ENCODE peak calls at places on chromosome 12, in ten cellular contexts. One of them, this sample, is unnamed.

GRCh38 chr12:116495260-116495659 is 63.9 kb upstream of the MAP1LC3B2 start:
- DNase-seq in nephron progenitor cell: no peak
- DNase-seq in lower leg skin: no peak
- DNase-seq in heart right ventricle: no peak
- DNase-seq in upper lobe of right lung: no peak
- DNase-seq in CD8-positive, alpha-beta T cell: no peak
- DNase-seq in progenitor cell of endocrine pancreas: no peak
- DNase-seq in PC-9: peak
- DNase-seq in lower lobe of right lung: no peak
- DNase-seq in mesothelial cell of epicardium: no peak
- DNase-seq in this sample: no peak

GRCh38 chr12:24424889-24425600 is 475.6 kb upstream of the SOX5 start:
- DNase-seq in upper lobe of right lung: no peak
- DNase-seq in lower lobe of right lung: no peak
- DNase-seq in mesothelial cell of epicardium: no peak
- DNase-seq in lower leg skin: no peak
- DNase-seq in heart right ventricle: no peak
- DNase-seq in PC-9: no peak
- DNase-seq in progenitor cell of endocrine pancreas: no peak
- DNase-seq in CD8-positive, alpha-beta T cell: no peak
- DNase-seq in nephron progenitor cell: no peak
- DNase-seq in this sample: no peak

GRCh38 chr12:44459569-44459968 is 416.5 kb downstream of the NELL2 start:
- DNase-seq in progenitor cell of endocrine pancreas: no peak
- DNase-seq in CD8-positive, alpha-beta T cell: no peak
- DNase-seq in lower lobe of right lung: no peak
- DNase-seq in nephron progenitor cell: no peak
- DNase-seq in PC-9: no peak
- DNase-seq in lower leg skin: no peak
- DNase-seq in mesothelial cell of epicardium: no peak
- DNase-seq in heart right ventricle: no peak
- DNase-seq in upper lobe of right lung: no peak
- DNase-seq in this sample: no peak

GRCh38 chr12:111482464-111482863 is 76.7 kb downstream of the SH2B3 start:
- DNase-seq in heart right ventricle: no peak
- DNase-seq in mesothelial cell of epicardium: no peak
- DNase-seq in PC-9: no peak
- DNase-seq in CD8-positive, alpha-beta T cell: no peak
- DNase-seq in nephron progenitor cell: no peak
- DNase-seq in progenitor cell of endocrine pancreas: no peak
- DNase-seq in lower leg skin: no peak
- DNase-seq in upper lobe of right lung: no peak
- DNase-seq in lower lobe of right lung: no peak
- DNase-seq in this sample: no peak

GRCh38 chr12:98532687-98533304 is 17.4 kb downstream of the TMPO start:
- DNase-seq in CD8-positive, alpha-beta T cell: no peak
- DNase-seq in progenitor cell of endocrine pancreas: no peak
- DNase-seq in upper lobe of right lung: no peak
- DNase-seq in lower leg skin: no peak
- DNase-seq in nephron progenitor cell: no peak
- DNase-seq in PC-9: peak
- DNase-seq in lower lobe of right lung: no peak
- DNase-seq in heart right ventricle: no peak
- DNase-seq in mesothelial cell of epicardium: no peak
- DNase-seq in this sample: no peak

GRCh38 chr12:57727758-57728395 is 10.7 kb downstream of the AGAP2 start:
- DNase-seq in lower leg skin: no peak
- DNase-seq in upper lobe of right lung: no peak
- DNase-seq in nephron progenitor cell: peak
- DNase-seq in CD8-positive, alpha-beta T cell: no peak
- DNase-seq in mesothelial cell of epicardium: no peak
- DNase-seq in heart right ventricle: no peak
- DNase-seq in lower lobe of right lung: no peak
- DNase-seq in progenitor cell of endocrine pancreas: peak
- DNase-seq in PC-9: no peak
- DNase-seq in this sample: no peak

GRCh38 chr12:6141048-6141447 is 16.6 kb upstream of the VWF start:
- DNase-seq in PC-9: no peak
- DNase-seq in heart right ventricle: peak
- DNase-seq in upper lobe of right lung: peak
- DNase-seq in mesothelial cell of epicardium: no peak
- DNase-seq in nephron progenitor cell: no peak
- DNase-seq in lower lobe of right lung: no peak
- DNase-seq in CD8-positive, alpha-beta T cell: peak
- DNase-seq in lower leg skin: peak
- DNase-seq in progenitor cell of endocrine pancreas: no peak
- DNase-seq in this sample: no peak

GRCh38 chr12:96201272-96202227 is 7.4 kb downstream of the ELK3 start:
- DNase-seq in mesothelial cell of epicardium: no peak
- DNase-seq in lower lobe of right lung: no peak
- DNase-seq in lower leg skin: no peak
- DNase-seq in heart right ventricle: no peak
- DNase-seq in upper lobe of right lung: no peak
- DNase-seq in PC-9: no peak
- DNase-seq in CD8-positive, alpha-beta T cell: no peak
- DNase-seq in progenitor cell of endocrine pancreas: no peak
- DNase-seq in nephron progenitor cell: no peak
- DNase-seq in this sample: no peak

GRCh38 chr12:16282978-16283377 is 5.5 kb upstream of the SLC15A5 start:
- DNase-seq in lower leg skin: no peak
- DNase-seq in CD8-positive, alpha-beta T cell: no peak
- DNase-seq in mesothelial cell of epicardium: no peak
- DNase-seq in upper lobe of right lung: no peak
- DNase-seq in progenitor cell of endocrine pancreas: no peak
- DNase-seq in PC-9: no peak
- DNase-seq in heart right ventricle: no peak
- DNase-seq in nephron progenitor cell: no peak
- DNase-seq in lower lobe of right lung: no peak
- DNase-seq in this sample: no peak

GRCh38 chr12:112170376-112170775 is 45.0 kb downstream of the TRAFD1 start:
- DNase-seq in nephron progenitor cell: peak
- DNase-seq in progenitor cell of endocrine pancreas: no peak
- DNase-seq in PC-9: peak
- DNase-seq in mesothelial cell of epicardium: no peak
- DNase-seq in CD8-positive, alpha-beta T cell: peak
- DNase-seq in lower lobe of right lung: no peak
- DNase-seq in heart right ventricle: no peak
- DNase-seq in lower leg skin: no peak
- DNase-seq in upper lobe of right lung: no peak
- DNase-seq in this sample: no peak

GRCh38 chr12:92943482-92944250 is 14.6 kb upstream of the EEA1 start:
- DNase-seq in nephron progenitor cell: no peak
- DNase-seq in PC-9: no peak
- DNase-seq in progenitor cell of endocrine pancreas: no peak
- DNase-seq in lower leg skin: no peak
- DNase-seq in upper lobe of right lung: no peak
- DNase-seq in mesothelial cell of epicardium: no peak
- DNase-seq in lower lobe of right lung: no peak
- DNase-seq in CD8-positive, alpha-beta T cell: no peak
- DNase-seq in heart right ventricle: no peak
- DNase-seq in this sample: no peak

GRCh38 chr12:26274441-26275312 is 79.3 kb downstream of the SSPN start:
- DNase-seq in progenitor cell of endocrine pancreas: no peak
- DNase-seq in nephron progenitor cell: no peak
- DNase-seq in lower lobe of right lung: peak
- DNase-seq in upper lobe of right lung: peak
- DNase-seq in CD8-positive, alpha-beta T cell: no peak
- DNase-seq in lower leg skin: peak
- DNase-seq in mesothelial cell of epicardium: no peak
- DNase-seq in heart right ventricle: peak
- DNase-seq in PC-9: peak
- DNase-seq in this sample: peak

DNA sequence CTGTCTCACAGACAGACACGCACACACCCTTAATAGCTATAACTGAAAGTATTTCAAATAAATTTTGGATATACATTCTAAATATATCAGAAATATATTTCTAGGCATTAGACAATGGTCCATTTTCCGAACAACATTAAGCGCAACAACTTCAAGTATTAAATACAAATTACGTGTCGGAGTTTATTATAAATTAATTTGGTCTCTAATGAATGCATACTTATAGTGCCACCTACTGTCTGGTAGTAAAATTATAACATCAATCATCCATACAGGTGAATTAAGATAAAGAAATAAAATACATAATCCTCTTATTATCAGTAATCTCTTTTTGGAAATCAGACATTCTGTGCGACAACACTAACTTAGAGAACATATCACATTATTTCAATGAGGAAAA is 27.2 kb upstream of the CMAS start:
- DNase-seq in lower leg skin: no peak
- DNase-seq in mesothelial cell of epicardium: no peak
- DNase-seq in lower lobe of right lung: no peak
- DNase-seq in nephron progenitor cell: no peak
- DNase-seq in CD8-positive, alpha-beta T cell: no peak
- DNase-seq in PC-9: no peak
- DNase-seq in heart right ventricle: no peak
- DNase-seq in upper lobe of right lung: no peak
- DNase-seq in progenitor cell of endocrine pancreas: no peak
- DNase-seq in this sample: no peak
- TF ChIP-seq CTCF in lower leg skin: no peak
- TF ChIP-seq CTCF in mesothelial cell of epicardium: peak
- TF ChIP-seq CTCF in lower lobe of right lung: peak
- TF ChIP-seq CTCF in nephron progenitor cell: no peak
- TF ChIP-seq CTCF in CD8-positive, alpha-beta T cell: peak
- TF ChIP-seq CTCF in PC-9: peak
- TF ChIP-seq CTCF in heart right ventricle: peak
- TF ChIP-seq CTCF in upper lobe of right lung: peak
- TF ChIP-seq CTCF in progenitor cell of endocrine pancreas: peak
- TF ChIP-seq CTCF in this sample: no peak

DNA sequence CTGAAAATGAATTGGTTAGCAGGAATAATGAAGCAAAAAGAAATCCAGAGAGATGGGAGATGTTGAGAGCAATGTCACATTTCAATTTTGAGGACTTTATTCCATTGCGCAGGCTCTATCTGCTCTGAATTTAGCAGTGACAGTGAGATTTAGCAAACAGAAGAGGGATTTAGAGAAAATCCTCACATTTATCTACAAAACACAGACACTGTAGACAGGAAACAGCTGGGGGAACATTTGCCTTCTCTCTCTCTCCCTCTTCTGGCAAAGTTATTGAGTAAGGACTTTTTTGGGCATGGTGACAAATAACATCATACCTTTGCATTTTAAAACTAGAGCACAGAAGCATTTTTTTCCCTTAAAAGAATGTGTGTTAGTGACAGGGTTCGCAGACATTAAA is at the start of gene IGF1:
- DNase-seq in lower leg skin: no peak
- DNase-seq in upper lobe of right lung: no peak
- DNase-seq in CD8-positive, alpha-beta T cell: no peak
- DNase-seq in heart right ventricle: no peak
- DNase-seq in lower lobe of right lung: no peak
- DNase-seq in PC-9: no peak
- DNase-seq in mesothelial cell of epicardium: no peak
- DNase-seq in progenitor cell of endocrine pancreas: no peak
- DNase-seq in nephron progenitor cell: no peak
- DNase-seq in this sample: no peak
- TF ChIP-seq CTCF in lower leg skin: no peak
- TF ChIP-seq CTCF in upper lobe of right lung: peak
- TF ChIP-seq CTCF in CD8-positive, alpha-beta T cell: no peak
- TF ChIP-seq CTCF in heart right ventricle: peak
- TF ChIP-seq CTCF in lower lobe of right lung: no peak
- TF ChIP-seq CTCF in PC-9: no peak
- TF ChIP-seq CTCF in mesothelial cell of epicardium: no peak
- TF ChIP-seq CTCF in progenitor cell of endocrine pancreas: no peak
- TF ChIP-seq CTCF in nephron progenitor cell: no peak
- TF ChIP-seq CTCF in this sample: no peak

GRCh38 chr12:101703487-101703886 is 6.0 kb downstream of the CHPT1 start:
- DNase-seq in mesothelial cell of epicardium: no peak
- DNase-seq in progenitor cell of endocrine pancreas: no peak
- DNase-seq in lower lobe of right lung: no peak
- DNase-seq in nephron progenitor cell: no peak
- DNase-seq in heart right ventricle: no peak
- DNase-seq in CD8-positive, alpha-beta T cell: no peak
- DNase-seq in PC-9: no peak
- DNase-seq in upper lobe of right lung: no peak
- DNase-seq in lower leg skin: no peak
- DNase-seq in this sample: no peak
- TF ChIP-seq CTCF in mesothelial cell of epicardium: no peak
- TF ChIP-seq CTCF in progenitor cell of endocrine pancreas: no peak
- TF ChIP-seq CTCF in lower lobe of right lung: no peak
- TF ChIP-seq CTCF in nephron progenitor cell: no peak
- TF ChIP-seq CTCF in heart right ventricle: no peak
- TF ChIP-seq CTCF in CD8-positive, alpha-beta T cell: no peak
- TF ChIP-seq CTCF in PC-9: no peak
- TF ChIP-seq CTCF in upper lobe of right lung: no peak
- TF ChIP-seq CTCF in lower leg skin: no peak
- TF ChIP-seq CTCF in this sample: no peak

GRCh38 chr12:77686760-77687159 is 143.9 kb upstream of the NAV3 start:
- DNase-seq in mesothelial cell of epicardium: no peak
- DNase-seq in heart right ventricle: no peak
- DNase-seq in nephron progenitor cell: no peak
- DNase-seq in lower lobe of right lung: no peak
- DNase-seq in lower leg skin: no peak
- DNase-seq in PC-9: no peak
- DNase-seq in progenitor cell of endocrine pancreas: no peak
- DNase-seq in CD8-positive, alpha-beta T cell: no peak
- DNase-seq in upper lobe of right lung: no peak
- DNase-seq in this sample: no peak
- TF ChIP-seq CTCF in mesothelial cell of epicardium: no peak
- TF ChIP-seq CTCF in heart right ventricle: no peak
- TF ChIP-seq CTCF in nephron progenitor cell: no peak
- TF ChIP-seq CTCF in lower lobe of right lung: no peak
- TF ChIP-seq CTCF in lower leg skin: no peak
- TF ChIP-seq CTCF in PC-9: no peak
- TF ChIP-seq CTCF in progenitor cell of endocrine pancreas: peak
- TF ChIP-seq CTCF in CD8-positive, alpha-beta T cell: no peak
- TF ChIP-seq CTCF in upper lobe of right lung: no peak
- TF ChIP-seq CTCF in this sample: no peak

This sample was measured in activated B cell treated with CpG ODN at 0.5 μM for 24 hours.